ENCODE peak calls at places on chromosomes 1 and 21, in nine cellular contexts. M is neural crest cell; Z is OCI-M1; L is pulmonary artery endothelial cell; B is Caki2; V is AG08396; P is progenitor cell of endocrine pancreas; W is activated naive CD8-positive, alpha-beta T cell treated with anti-CD3 and anti-CD28 coated beads, Interleukin-2, amount 50 U/mL, for 24 hours; Q is nucleus accumbens. N is an unnamed sample.
A peak's percentile ranks its signal among the peaks of the same experiment; 100 is the strongest.

GRCh38 chr1:219661464-219662092 is 48.7 kb upstream of the ZC3H11B start:
- DNase-seq in M (peak; percentile 3), B (no peak), L (no peak), W (no peak), Z (no peak), P (no peak), Q (no peak), V (no peak), N (no peak)

GRCh38 chr1:85553416-85553815 is 27.1 kb upstream of the CCN1 start:
- DNase-seq in P (no peak), V (no peak), M (no peak), W (no peak), B (no peak), Z (no peak), Q (no peak), L (no peak), N (no peak)

GRCh38 chr1:180971273-180971997 is 51.2 kb downstream of the STX6 start:
- DNase-seq in V (no peak), L (no peak), Q (no peak), B (no peak), Z (no peak), M (no peak), W (no peak), P (no peak), N (no peak)

GRCh38 chr1:202584707-202585590 is 125.3 kb downstream of the SYT2 start:
- DNase-seq in B (no peak), P (no peak), Z (peak; percentile 76), L (no peak), Q (no peak), M (no peak), V (no peak), W (no peak), N (no peak)

GRCh38 chr1:1956101-1956500 is 37.0 kb upstream of the TMEM52 start:
- DNase-seq in W (no peak), P (no peak), Q (no peak), L (no peak), M (no peak), Z (no peak), V (no peak), B (no peak), N (no peak)

GRCh38 chr1:231724876-231725647 is 98.5 kb downstream of the DISC1 start:
- DNase-seq in B (peak; percentile 48), W (peak; percentile 28), L (no peak), M (peak; percentile 41), Q (no peak), V (peak; percentile 15), P (no peak), Z (peak; percentile 72), N (peak; percentile 45)

GRCh38 chr1:214216031-214216430 is 64.9 kb upstream of the SMYD2 start:
- DNase-seq in M (no peak), L (no peak), W (no peak), V (no peak), P (no peak), Z (no peak), B (no peak), Q (no peak), N (no peak)

GRCh38 chr1:20634065-20634593 is 871 bp downstream of the PINK1 start:
- DNase-seq in B (peak; percentile 42), Q (no peak), P (no peak), W (no peak), L (no peak), M (no peak), Z (no peak), V (no peak), N (no peak)

GRCh38 chr1:15559189-15559815 is 25.5 kb downstream of the AGMAT start:
- DNase-seq in Q (no peak), B (no peak), L (no peak), V (no peak), Z (no peak), M (no peak), W (no peak), P (no peak), N (no peak)

GRCh38 chr21:44982558-44983244 is 42.9 kb downstream of the SLX9 start:
- DNase-seq in Z (no peak), V (peak; percentile 55), L (peak; percentile 27), W (no peak), P (no peak), M (no peak), B (no peak), Q (no peak), N (no peak)

GRCh38 chr1:74771913-74772515 is 39.1 kb downstream of the TYW3 start:
- DNase-seq in Q (no peak), M (peak; percentile 32), V (peak; percentile 25), W (no peak), Z (peak; percentile 79), B (peak; percentile 8), L (peak; percentile 3), P (no peak), N (no peak)

GRCh38 chr1:37764888-37765441 is at the start of gene EPHA10:
- DNase-seq in V (no peak), W (no peak), B (no peak), M (peak; percentile 35), Z (no peak), L (no peak), Q (peak; percentile 82), P (no peak), N (no peak)

GRCh38 chr1:55155522-55155921 is 59.6 kb downstream of the USP24 start:
- DNase-seq in Z (peak; percentile 20), B (peak; percentile 3), M (no peak), Q (peak; percentile 39), V (peak; percentile 5), P (no peak), W (no peak), L (peak; percentile 39), N (no peak)

GRCh38 chr1:2528016-2528415 is 1.6 kb upstream of the PANK4 start:
- DNase-seq in Z (no peak), V (no peak), B (no peak), L (no peak), P (no peak), Q (peak; percentile 68), M (no peak), W (no peak), N (no peak)

GRCh38 chr1:18884727-18885126 is 17.6 kb downstream of the ALDH4A1 start:
- DNase-seq in B (no peak), Q (no peak), M (no peak), P (no peak), V (no peak), W (no peak), L (no peak), Z (no peak), N (no peak)

GRCh38 chr1:182484531-182485257 is 34.7 kb downstream of the RGSL1 start:
- DNase-seq in W (peak; percentile 10), Z (peak; percentile 73), V (no peak), L (no peak), Q (no peak), B (no peak), P (peak; percentile 13), M (no peak), N (peak; percentile 18)

GRCh38 chr1:207024202-207025143 is 8.1 kb downstream of the C1orf116 start:
- DNase-seq in P (no peak), B (no peak), W (peak; percentile 41), L (no peak), Z (peak; percentile 99), M (no peak), Q (no peak), V (no peak), N (no peak)

GRCh38 chr1:162502928-162503327 is 5.3 kb downstream of the UHMK1 start:
- DNase-seq in W (no peak), V (peak; percentile 42), L (no peak), Z (no peak), P (no peak), M (no peak), Q (no peak), B (no peak), N (no peak)

GRCh38 chr1:41239988-41240610 is 2.0 kb downstream of the SCMH1 start:
- DNase-seq in Z (peak; percentile 75), W (no peak), V (peak; percentile 38), P (no peak), M (no peak), L (no peak), B (peak; percentile 21), Q (no peak), N (peak; percentile 63)

GRCh38 chr1:83763281-83764095 is 235.4 kb downstream of the TTLL7 start:
- DNase-seq in Q (no peak), L (no peak), B (no peak), Z (no peak), M (no peak), W (no peak), P (no peak), V (no peak), N (no peak)

GRCh38 chr1:93779540-93780121 is 98.0 kb upstream of the BCAR3 start:
- DNase-seq in W (no peak), P (no peak), M (no peak), Q (no peak), B (peak; percentile 47), L (peak; percentile 63), Z (no peak), V (no peak), N (no peak)

GRCh38 chr1:68624233-68624632 is 127.4 kb upstream of the DEPDC1 start:
- DNase-seq in L (no peak), V (no peak), B (no peak), P (no peak), Z (no peak), Q (no peak), M (no peak), W (no peak), N (no peak)

GRCh38 chr21:38894899-38895298 is 89.2 kb downstream of the ETS2 start:
- DNase-seq in W (no peak), Q (no peak), L (no peak), V (no peak), M (no peak), B (no peak), P (no peak), Z (no peak), N (no peak)

GRCh38 chr1:210687582-210688279 is 359.0 kb downstream of the HHAT start:
- DNase-seq in W (no peak), V (peak; percentile 29), Q (peak; percentile 46), L (no peak), M (no peak), Z (peak; percentile 36), P (no peak), B (peak; percentile 11), N (no peak)

GRCh38 chr1:221983444-221983843 is 241.6 kb upstream of the DUSP10 start:
- DNase-seq in Q (no peak), B (no peak), W (no peak), P (no peak), V (no peak), Z (no peak), L (no peak), M (no peak), N (no peak)

GRCh38 chr1:55302972-55303371 is 87.8 kb upstream of the USP24 start:
- DNase-seq in W (no peak), L (no peak), Z (no peak), Q (no peak), V (no peak), P (no peak), B (no peak), M (no peak), N (no peak)

GRCh38 chr1:115426990-115427389 is 88.9 kb upstream of the NGF start:
- DNase-seq in Q (no peak), M (no peak), P (no peak), W (no peak), B (no peak), L (no peak), V (no peak), Z (no peak), N (no peak)

GRCh38 chr1:40610156-40610555 is 55.3 kb downstream of the RIMS3 start:
- DNase-seq in M (no peak), P (no peak), Z (no peak), Q (no peak), W (no peak), V (no peak), B (no peak), L (no peak), N (no peak)

GRCh38 chr1:37092937-37093336 is 58.6 kb upstream of the GRIK3 start:
- DNase-seq in P (no peak), L (no peak), B (no peak), V (no peak), Q (no peak), W (no peak), Z (no peak), M (no peak), N (no peak)